ENCODE peak calls at places on chromosomes 16 and 17, in seven cellular contexts. One of them, this sample, is unnamed.

GRCh38 chr16:83409347-83409746 is 398.4 kb upstream of the HSBP1 start:
- DNase-seq in fibroblast of pulmonary artery: no peak
- DNase-seq in brain microvascular endothelial cell: no peak
- DNase-seq in fibroblast of lung: no peak
- DNase-seq in lower lobe of right lung: no peak
- DNase-seq in choroid plexus epithelial cell: no peak
- DNase-seq in A673: no peak
- DNase-seq in this sample: no peak

GRCh38 chr16:73179671-73180370 is 131.9 kb upstream of the ZFHX3 start:
- DNase-seq in fibroblast of pulmonary artery: no peak
- DNase-seq in brain microvascular endothelial cell: no peak
- DNase-seq in fibroblast of lung: peak
- DNase-seq in lower lobe of right lung: no peak
- DNase-seq in choroid plexus epithelial cell: no peak
- DNase-seq in A673: no peak
- DNase-seq in this sample: no peak

GRCh38 chr16:61791465-61791864 is 244.8 kb downstream of the CDH8 start:
- DNase-seq in fibroblast of pulmonary artery: peak
- DNase-seq in brain microvascular endothelial cell: peak
- DNase-seq in fibroblast of lung: no peak
- DNase-seq in lower lobe of right lung: no peak
- DNase-seq in choroid plexus epithelial cell: peak
- DNase-seq in A673: no peak
- DNase-seq in this sample: no peak

GRCh38 chr16:71648921-71649320 is 22.9 kb downstream of the MARVELD3 start:
- DNase-seq in fibroblast of pulmonary artery: no peak
- DNase-seq in brain microvascular endothelial cell: no peak
- DNase-seq in fibroblast of lung: no peak
- DNase-seq in lower lobe of right lung: no peak
- DNase-seq in choroid plexus epithelial cell: peak
- DNase-seq in A673: peak
- DNase-seq in this sample: no peak

GRCh38 chr17:38353084-38353604 is 1.5 kb downstream of the SOCS7 start:
- DNase-seq in fibroblast of pulmonary artery: peak
- DNase-seq in brain microvascular endothelial cell: no peak
- DNase-seq in fibroblast of lung: peak
- DNase-seq in lower lobe of right lung: no peak
- DNase-seq in choroid plexus epithelial cell: no peak
- DNase-seq in A673: no peak
- DNase-seq in this sample: no peak

GRCh38 chr16:67284699-67285646 is 5.6 kb downstream of the PLEKHG4 start:
- DNase-seq in fibroblast of pulmonary artery: peak
- DNase-seq in brain microvascular endothelial cell: no peak
- DNase-seq in fibroblast of lung: no peak
- DNase-seq in lower lobe of right lung: peak
- DNase-seq in choroid plexus epithelial cell: peak
- DNase-seq in A673: no peak
- DNase-seq in this sample: peak

GRCh38 chr17:47877368-47878034 is 18.5 kb upstream of the SP2 start:
- DNase-seq in fibroblast of pulmonary artery: no peak
- DNase-seq in brain microvascular endothelial cell: no peak
- DNase-seq in fibroblast of lung: no peak
- DNase-seq in lower lobe of right lung: no peak
- DNase-seq in choroid plexus epithelial cell: no peak
- DNase-seq in A673: no peak
- DNase-seq in this sample: no peak

GRCh38 chr16:52068447-52069074 is 478.4 kb downstream of the TOX3 start:
- DNase-seq in fibroblast of pulmonary artery: peak
- DNase-seq in brain microvascular endothelial cell: peak
- DNase-seq in fibroblast of lung: peak
- DNase-seq in lower lobe of right lung: no peak
- DNase-seq in choroid plexus epithelial cell: peak
- DNase-seq in A673: peak
- DNase-seq in this sample: peak

GRCh38 chr16:565420-566330 is 1.1 kb upstream of the NHLRC4 start:
- DNase-seq in fibroblast of pulmonary artery: no peak
- DNase-seq in brain microvascular endothelial cell: no peak
- DNase-seq in fibroblast of lung: peak
- DNase-seq in lower lobe of right lung: no peak
- DNase-seq in choroid plexus epithelial cell: no peak
- DNase-seq in A673: no peak
- DNase-seq in this sample: no peak

GRCh38 chr16:70582280-70582978 is 58.8 kb downstream of the SF3B3 start:
- DNase-seq in fibroblast of pulmonary artery: no peak
- DNase-seq in brain microvascular endothelial cell: no peak
- DNase-seq in fibroblast of lung: no peak
- DNase-seq in lower lobe of right lung: no peak
- DNase-seq in choroid plexus epithelial cell: peak
- DNase-seq in A673: peak
- DNase-seq in this sample: peak

GRCh38 chr17:1074886-1075665 is 78.1 kb downstream of the TIMM22 start:
- DNase-seq in fibroblast of pulmonary artery: no peak
- DNase-seq in brain microvascular endothelial cell: no peak
- DNase-seq in fibroblast of lung: no peak
- DNase-seq in lower lobe of right lung: peak
- DNase-seq in choroid plexus epithelial cell: no peak
- DNase-seq in A673: no peak
- DNase-seq in this sample: no peak

GRCh38 chr16:57187508-57187854 is 1.4 kb downstream of the RSPRY1 start:
- DNase-seq in fibroblast of pulmonary artery: no peak
- DNase-seq in brain microvascular endothelial cell: no peak
- DNase-seq in fibroblast of lung: no peak
- DNase-seq in lower lobe of right lung: no peak
- DNase-seq in choroid plexus epithelial cell: no peak
- DNase-seq in A673: no peak
- DNase-seq in this sample: no peak

GRCh38 chr16:57186630-57187507 is 740 bp downstream of the RSPRY1 start:
- DNase-seq in fibroblast of pulmonary artery: no peak
- DNase-seq in brain microvascular endothelial cell: peak
- DNase-seq in fibroblast of lung: peak
- DNase-seq in lower lobe of right lung: no peak
- DNase-seq in choroid plexus epithelial cell: no peak
- DNase-seq in A673: peak
- DNase-seq in this sample: no peak

GRCh38 chr16:57184890-57185445 is 871 bp downstream of the PSME3IP1 start:
- DNase-seq in fibroblast of pulmonary artery: no peak
- DNase-seq in brain microvascular endothelial cell: no peak
- DNase-seq in fibroblast of lung: no peak
- DNase-seq in lower lobe of right lung: no peak
- DNase-seq in choroid plexus epithelial cell: no peak
- DNase-seq in A673: no peak
- DNase-seq in this sample: no peak

GRCh38 chr16:57185446-57185944 is 344 bp downstream of the PSME3IP1 start:
- DNase-seq in fibroblast of pulmonary artery: peak
- DNase-seq in brain microvascular endothelial cell: peak
- DNase-seq in fibroblast of lung: peak
- DNase-seq in lower lobe of right lung: peak
- DNase-seq in choroid plexus epithelial cell: peak
- DNase-seq in A673: peak
- DNase-seq in this sample: no peak

DNA sequence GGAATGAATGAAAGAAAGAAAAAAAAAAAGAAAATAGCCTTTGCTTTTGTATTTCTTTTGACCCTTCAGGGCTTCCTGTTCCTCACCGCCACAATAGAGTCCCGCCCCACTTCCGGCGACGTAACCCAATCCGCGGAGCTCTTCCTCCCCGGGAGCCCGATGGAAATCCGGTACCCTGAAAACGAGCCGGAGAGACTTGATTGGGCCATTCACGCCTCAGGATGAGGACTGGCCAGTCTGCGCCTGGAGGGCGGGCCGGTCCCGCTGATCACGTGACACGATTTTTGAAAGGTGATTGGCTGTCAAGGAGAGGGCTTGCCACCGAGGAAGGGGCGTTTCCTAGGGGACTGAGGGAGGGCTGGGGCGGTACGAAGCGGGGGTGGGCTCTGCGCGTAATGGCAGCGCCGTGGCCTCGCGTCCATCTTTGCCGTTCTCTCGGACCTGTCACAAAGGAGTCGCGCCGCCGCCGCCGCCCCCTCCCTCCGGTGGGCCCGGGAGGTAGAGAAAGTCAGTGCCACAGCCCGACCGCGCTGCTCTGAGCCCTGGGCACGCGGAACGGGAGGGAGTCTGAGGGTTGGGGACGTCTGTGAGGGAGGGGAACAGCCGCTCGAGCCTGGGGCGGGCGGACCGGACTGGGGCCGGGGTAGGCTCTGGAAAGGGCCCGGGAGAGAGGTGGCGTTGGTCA is at the start of the genes PSME3IP1 and RSPRY1:
- DNase-seq in fibroblast of pulmonary artery: peak
- DNase-seq in brain microvascular endothelial cell: peak
- DNase-seq in fibroblast of lung: peak
- DNase-seq in lower lobe of right lung: peak
- DNase-seq in choroid plexus epithelial cell: peak
- DNase-seq in A673: peak
- DNase-seq in this sample: peak
- H3K4me3 ChIP-seq in fibroblast of pulmonary artery: peak
- H3K4me3 ChIP-seq in brain microvascular endothelial cell: peak
- H3K4me3 ChIP-seq in fibroblast of lung: peak
- H3K4me3 ChIP-seq in lower lobe of right lung: peak
- H3K4me3 ChIP-seq in choroid plexus epithelial cell: peak
- H3K4me3 ChIP-seq in A673: peak
- H3K4me3 ChIP-seq in this sample: peak

GRCh38 chr16:29972992-29973383 is 680 bp upstream of the TAOK2 start:
- DNase-seq in fibroblast of pulmonary artery: no peak
- DNase-seq in brain microvascular endothelial cell: no peak
- DNase-seq in fibroblast of lung: no peak
- DNase-seq in lower lobe of right lung: no peak
- DNase-seq in choroid plexus epithelial cell: no peak
- DNase-seq in A673: no peak
- DNase-seq in this sample: no peak

GRCh38 chr16:29975811-29976511 is 2.3 kb downstream of the TAOK2 start:
- DNase-seq in fibroblast of pulmonary artery: peak
- DNase-seq in brain microvascular endothelial cell: no peak
- DNase-seq in fibroblast of lung: no peak
- DNase-seq in lower lobe of right lung: peak
- DNase-seq in choroid plexus epithelial cell: no peak
- DNase-seq in A673: no peak
- DNase-seq in this sample: no peak

GRCh38 chr16:29973384-29974246 is at the start of gene TAOK2:
- DNase-seq in fibroblast of pulmonary artery: peak
- DNase-seq in brain microvascular endothelial cell: peak
- DNase-seq in fibroblast of lung: peak
- DNase-seq in lower lobe of right lung: peak
- DNase-seq in choroid plexus epithelial cell: peak
- DNase-seq in A673: peak
- DNase-seq in this sample: peak

GRCh38 chr16:29975134-29975538 is 1.5 kb downstream of the TAOK2 start:
- DNase-seq in fibroblast of pulmonary artery: no peak
- DNase-seq in brain microvascular endothelial cell: no peak
- DNase-seq in fibroblast of lung: no peak
- DNase-seq in lower lobe of right lung: no peak
- DNase-seq in choroid plexus epithelial cell: no peak
- DNase-seq in A673: no peak
- DNase-seq in this sample: no peak

GRCh38 chr16:29974291-29975133 is 844 bp downstream of the TAOK2 start:
- DNase-seq in fibroblast of pulmonary artery: peak
- DNase-seq in brain microvascular endothelial cell: no peak
- DNase-seq in fibroblast of lung: no peak
- DNase-seq in lower lobe of right lung: peak
- DNase-seq in choroid plexus epithelial cell: peak
- DNase-seq in A673: no peak
- DNase-seq in this sample: no peak
- TF ChIP-seq CTCF in fibroblast of pulmonary artery: no peak
- TF ChIP-seq CTCF in brain microvascular endothelial cell: no peak
- TF ChIP-seq CTCF in fibroblast of lung: no peak
- TF ChIP-seq CTCF in lower lobe of right lung: no peak
- TF ChIP-seq CTCF in choroid plexus epithelial cell: no peak
- TF ChIP-seq CTCF in A673: no peak
- TF ChIP-seq CTCF in this sample: no peak

DNA sequence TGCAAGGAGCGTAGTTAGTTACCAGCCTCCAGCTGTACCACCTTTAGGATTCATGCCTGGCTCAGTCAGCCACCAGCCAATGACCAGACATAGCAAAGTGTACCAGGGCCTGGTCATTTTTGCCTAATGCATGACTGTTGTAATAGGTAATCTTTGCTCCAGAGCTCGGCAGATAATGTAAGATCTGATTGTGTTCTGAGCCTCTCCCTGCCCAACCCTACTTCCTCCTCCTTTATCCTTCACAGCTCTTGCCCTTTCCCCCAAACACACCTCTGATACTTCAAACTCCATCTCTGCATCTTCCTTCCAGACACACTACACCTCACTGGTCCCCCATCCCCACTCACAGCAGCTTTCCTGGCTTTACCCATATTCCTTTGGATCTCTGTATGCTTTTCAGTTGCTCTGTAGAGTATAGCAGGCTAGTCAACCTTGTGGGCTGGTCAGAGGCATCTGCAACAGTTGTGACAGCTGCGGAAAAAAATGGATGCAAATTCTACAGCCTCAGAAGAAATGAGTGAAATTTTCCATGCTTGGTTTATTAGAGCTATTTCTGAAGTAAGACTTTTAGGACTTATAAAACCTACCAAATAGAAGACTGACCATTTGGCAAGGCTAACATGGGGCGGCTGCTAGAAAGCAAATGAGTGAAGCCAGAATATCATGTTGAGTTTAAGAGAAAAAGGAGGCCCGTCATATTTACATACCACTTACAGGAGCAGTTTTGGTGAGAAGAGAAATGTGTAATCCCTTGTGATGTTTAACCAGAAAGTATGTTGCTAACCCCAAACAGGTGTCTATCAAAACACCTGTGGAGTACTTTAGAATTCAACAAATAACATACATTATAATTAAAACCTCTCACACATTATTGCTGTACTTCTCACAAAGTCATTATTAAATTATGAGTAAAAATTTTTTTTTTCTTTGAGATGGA is 19.9 kb upstream of the C16orf87 start:
- DNase-seq in fibroblast of pulmonary artery: no peak
- DNase-seq in brain microvascular endothelial cell: no peak
- DNase-seq in fibroblast of lung: no peak
- DNase-seq in lower lobe of right lung: no peak
- DNase-seq in choroid plexus epithelial cell: no peak
- DNase-seq in A673: no peak
- DNase-seq in this sample: no peak
- H3K4me3 ChIP-seq in fibroblast of pulmonary artery: no peak
- H3K4me3 ChIP-seq in brain microvascular endothelial cell: no peak
- H3K4me3 ChIP-seq in fibroblast of lung: no peak
- H3K4me3 ChIP-seq in lower lobe of right lung: no peak
- H3K4me3 ChIP-seq in choroid plexus epithelial cell: no peak
- H3K4me3 ChIP-seq in A673: no peak
- H3K4me3 ChIP-seq in this sample: no peak

GRCh38 chr17:72622661-72623433 is 469.6 kb downstream of the SLC39A11 start:
- DNase-seq in fibroblast of pulmonary artery: no peak
- DNase-seq in brain microvascular endothelial cell: no peak
- DNase-seq in fibroblast of lung: no peak
- DNase-seq in lower lobe of right lung: no peak
- DNase-seq in choroid plexus epithelial cell: no peak
- DNase-seq in A673: no peak
- DNase-seq in this sample: no peak

GRCh38 chr17:72619976-72620650 is 472.4 kb downstream of the SLC39A11 start:
- DNase-seq in fibroblast of pulmonary artery: no peak
- DNase-seq in brain microvascular endothelial cell: no peak
- DNase-seq in fibroblast of lung: no peak
- DNase-seq in lower lobe of right lung: no peak
- DNase-seq in choroid plexus epithelial cell: no peak
- DNase-seq in A673: no peak
- DNase-seq in this sample: no peak

DNA sequence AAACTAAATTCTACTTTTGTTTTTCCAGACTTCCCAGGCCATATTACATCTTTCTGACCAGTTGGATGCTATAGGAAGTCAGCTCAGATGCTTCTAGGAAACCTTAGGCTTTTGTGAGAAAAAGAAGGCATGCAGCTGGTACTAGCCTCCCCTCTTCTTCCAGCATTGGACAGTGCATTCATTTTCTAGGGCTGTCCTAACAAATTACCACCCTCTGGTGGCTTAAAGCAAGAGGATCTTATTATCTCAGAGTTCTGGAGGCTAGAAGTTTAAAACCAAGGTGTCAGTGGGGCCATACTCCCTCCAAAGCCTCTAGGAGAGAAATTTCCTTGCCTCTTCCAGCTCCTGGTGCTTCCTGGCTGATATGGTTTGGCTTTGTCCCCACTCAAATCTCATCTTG is 467.8 kb downstream of the SLC39A11 start:
- DNase-seq in fibroblast of pulmonary artery: no peak
- DNase-seq in brain microvascular endothelial cell: no peak
- DNase-seq in fibroblast of lung: no peak
- DNase-seq in lower lobe of right lung: no peak
- DNase-seq in choroid plexus epithelial cell: peak
- DNase-seq in A673: no peak
- DNase-seq in this sample: no peak
- TF ChIP-seq CTCF in fibroblast of pulmonary artery: no peak
- TF ChIP-seq CTCF in brain microvascular endothelial cell: peak
- TF ChIP-seq CTCF in fibroblast of lung: no peak
- TF ChIP-seq CTCF in lower lobe of right lung: no peak
- TF ChIP-seq CTCF in choroid plexus epithelial cell: peak
- TF ChIP-seq CTCF in A673: no peak
- TF ChIP-seq CTCF in this sample: no peak